ENCODE peak calls at places on chromosome X, in five cellular contexts. B is brain microvascular endothelial cell, C is left ventricle myocardium inferior, D is Peyer's patch, O is caudate nucleus. G is an unnamed sample.

GRCh38 chrX:107935664-107936433 is 46.3 kb downstream of the TEX13B start:
- DNase-seq in D (no peak), B (peak; percentile 1), O (peak; percentile 40), C (no peak), G (peak; percentile 12)

GRCh38 chrX:2320580-2321327 is 180.0 kb downstream of the DHRSX start:
- DNase-seq in O (no peak), D (no peak), C (peak; percentile 67), B (no peak), G (peak; percentile 58)

GRCh38 chrX:110021180-110022022 is 18.5 kb downstream of the TMEM164 start:
- DNase-seq in D (no peak), C (peak; percentile 19), B (peak; percentile 12), O (no peak), G (peak; percentile 72)

GRCh38 chrX:96407043-96407442 is 277.6 kb upstream of the DIAPH2 start:
- DNase-seq in D (peak; percentile 42), B (peak; percentile 38), O (no peak), C (peak; percentile 14), G (peak; percentile 55)

GRCh38 chrX:38052096-38052495 is 45.7 kb downstream of the SYTL5 start:
- DNase-seq in O (no peak), B (peak; percentile 74), C (no peak), D (no peak), G (peak; percentile 83)

GRCh38 chrX:19361701-19362100 is 18.0 kb downstream of the PDHA1 start:
- DNase-seq in C (no peak), B (no peak), O (no peak), D (no peak), G (no peak)

GRCh38 chrX:104306180-104306579 is 51.4 kb upstream of the ESX1 start:
- DNase-seq in O (no peak), D (no peak), C (no peak), B (no peak), G (no peak)

GRCh38 chrX:139720136-139720535 is 12.2 kb upstream of the MCF2 start:
- DNase-seq in D (no peak), C (no peak), B (peak; percentile 37), O (no peak), G (peak; percentile 1)

GRCh38 chrX:47112316-47112954 is 32.1 kb downstream of the NDUFB11 start:
- DNase-seq in B (no peak), D (peak; percentile 48), O (peak; percentile 33), C (no peak), G (no peak)

GRCh38 chrX:19245711-19246269 is 97.9 kb upstream of the PDHA1 start:
- DNase-seq in B (no peak), D (no peak), O (no peak), C (no peak), G (no peak)

GRCh38 chrX:155966876-155967275 is 30.6 kb upstream of the IL9R start:
- DNase-seq in D (no peak), O (no peak), C (no peak), B (no peak), G (peak; percentile 32)

GRCh38 chrX:129013574-129013973 is 509.7 kb downstream of the SMARCA1 start:
- DNase-seq in D (no peak), O (no peak), B (no peak), C (no peak), G (no peak)

GRCh38 chrX:138874271-138874670 is 162.8 kb upstream of the FGF13 start:
- DNase-seq in O (no peak), D (no peak), C (no peak), B (no peak), G (no peak)

GRCh38 chrX:152405561-152405960 is 45.6 kb downstream of the GABRA3 start:
- DNase-seq in D (no peak), C (no peak), B (no peak), O (no peak), G (no peak)

GRCh38 chrX:3939967-3940610 is 226.6 kb upstream of the PRKX start:
- DNase-seq in O (no peak), D (no peak), B (peak; percentile 3), C (no peak), G (peak; percentile 37)

GRCh38 chrX:115957862-115958490 is 212.6 kb upstream of the AGTR2 start:
- DNase-seq in B (no peak), D (no peak), O (no peak), C (no peak), G (no peak)

GRCh38 chrX:143854006-143854405 is 29.9 kb upstream of the UBE2NL start:
- DNase-seq in B (peak; percentile 3), C (no peak), O (no peak), D (no peak), G (peak; percentile 63)

GRCh38 chrX:56783996-56784620 is 55.1 kb downstream of the NBDY start:
- DNase-seq in B (no peak), C (no peak), O (no peak), D (peak; percentile 5), G (no peak)

DNA sequence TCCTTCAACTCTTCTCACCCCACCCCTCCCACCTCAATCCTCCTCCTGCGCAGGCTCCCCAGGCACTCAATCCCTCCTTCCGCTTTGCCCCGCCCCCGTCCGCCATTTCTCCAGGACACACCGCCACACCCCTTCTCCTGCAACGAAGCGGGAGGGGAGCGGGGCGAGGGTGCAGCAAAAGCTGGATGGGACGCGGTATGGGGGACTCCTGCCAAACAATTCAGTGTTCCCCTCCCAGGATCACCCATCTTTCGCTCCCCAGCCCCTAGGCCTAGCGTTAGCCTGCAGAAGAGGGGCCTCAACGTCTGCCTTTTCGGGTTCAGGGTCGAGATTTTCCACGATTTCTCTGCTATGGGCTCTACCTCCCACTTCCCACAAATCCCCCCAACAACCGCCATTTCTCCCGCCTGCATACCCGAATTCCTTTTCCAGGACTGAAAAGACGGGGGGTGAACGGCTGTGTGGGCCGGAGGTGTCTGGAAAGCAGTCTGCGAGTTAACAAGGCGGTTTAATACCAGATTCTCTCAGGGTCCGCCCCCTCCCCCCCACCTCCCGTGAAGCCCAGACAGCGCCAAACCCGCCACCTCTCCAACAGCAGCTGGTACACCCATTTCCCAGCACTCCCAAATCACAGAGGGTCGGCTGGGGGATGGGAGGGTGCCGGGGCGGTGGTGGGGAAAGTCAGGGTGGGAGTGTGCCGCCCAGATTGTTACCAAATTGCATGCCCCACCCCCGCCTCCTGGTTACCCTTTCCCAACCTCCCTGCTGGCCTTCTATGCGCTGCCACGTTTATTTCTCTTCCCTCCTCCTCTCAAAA is 781 bp downstream of the ARMCX2 start:
- DNase-seq in C (peak; percentile 77), D (peak; percentile 68), O (peak; percentile 70), B (peak; percentile 47), G (peak; percentile 76)
- H3K27ac ChIP-seq in C (peak overlapping the region; percentile 70), D (peak overlapping the region; percentile 63), O (peak overlapping the region; percentile 59), B (no peak overlapping the region), G (peak overlapping the region; percentile 76)

DNA sequence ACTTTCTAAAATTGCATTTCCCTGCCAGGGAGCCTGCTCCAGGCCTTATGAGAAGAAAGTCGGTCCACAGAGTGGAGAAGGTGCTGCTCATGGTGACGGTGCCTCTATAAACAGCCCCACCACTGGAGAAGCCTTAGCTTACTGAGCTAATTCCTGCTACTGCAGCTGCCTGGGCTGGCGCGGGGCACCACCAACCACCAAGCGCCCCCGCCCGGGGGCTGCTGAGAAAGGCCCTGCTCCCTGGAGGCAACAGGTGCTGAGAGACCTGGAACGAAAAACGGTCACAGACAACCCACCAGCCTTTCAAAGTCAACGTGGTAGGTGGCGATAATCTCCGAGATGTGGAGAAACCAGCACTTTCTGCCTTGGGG is 2.9 kb downstream of the HCFC1 start:
- DNase-seq in C (no peak), D (no peak), B (no peak), O (no peak), G (peak; percentile 53)
- H3K27ac ChIP-seq in C (peak overlapping the region; percentile 76), D (peak overlapping the region; percentile 99), B (no peak overlapping the region), O (peak overlapping the region; percentile 98), G (peak overlapping the region; percentile 100)

GRCh38 chrX:15320297-15320696 is 4.9 kb upstream of the ASB11 start:
- DNase-seq in D (no peak), O (no peak), C (no peak), B (no peak), G (no peak)

GRCh38 chrX:15322472-15322871 is 7.0 kb upstream of the ASB11 start:
- DNase-seq in C (no peak), O (no peak), B (no peak), D (no peak), G (no peak)

GRCh38 chrX:15315509-15315908 is at the start of gene ASB11:
- DNase-seq in O (no peak), C (no peak), D (no peak), B (no peak), G (no peak)

GRCh38 chrX:15319075-15319474 is 3.6 kb upstream of the ASB11 start:
- DNase-seq in C (no peak), D (no peak), B (no peak), O (no peak), G (no peak)

DNA sequence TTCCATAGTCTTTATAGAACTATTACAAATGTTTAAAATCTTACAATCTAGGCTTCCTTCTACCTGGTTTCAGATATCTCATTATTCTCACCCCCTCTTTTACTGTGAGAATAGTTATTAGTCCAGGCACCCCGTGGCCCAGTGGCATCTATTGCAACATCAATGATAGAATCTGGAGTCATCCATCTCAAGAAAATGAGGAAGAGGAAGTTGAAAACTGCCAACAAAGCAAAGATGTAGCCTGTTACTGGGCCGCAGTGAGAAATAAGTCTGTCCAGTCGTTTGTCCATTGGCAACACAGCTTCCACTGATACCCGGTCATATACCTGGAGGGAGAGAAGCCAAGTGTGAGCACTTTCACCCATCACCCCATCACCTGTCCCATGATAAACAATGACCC is 6.0 kb upstream of the ASB11 start:
- DNase-seq in C (no peak), B (no peak), O (no peak), D (no peak), G (no peak)
- H3K27ac ChIP-seq in C (peak overlapping the region; percentile 61), B (no peak overlapping the region), O (peak overlapping the region; percentile 83), D (no peak overlapping the region), G (no peak overlapping the region)

GRCh38 chrX:13028871-13029336 is 15.5 kb downstream of the FAM9C start:
- DNase-seq in D (no peak), B (peak; percentile 23), C (no peak), O (no peak), G (no peak)

GRCh38 chrX:13026877-13027652 is 17.4 kb downstream of the FAM9C start:
- DNase-seq in B (no peak), O (no peak), D (no peak), C (no peak), G (no peak)

GRCh38 chrX:13023526-13024469 is 20.6 kb downstream of the FAM9C start:
- DNase-seq in O (no peak), C (no peak), D (no peak), B (no peak), G (no peak)

GRCh38 chrX:13022926-13023325 is 21.5 kb downstream of the FAM9C start:
- DNase-seq in C (no peak), B (no peak), D (no peak), O (no peak), G (no peak)

DNA sequence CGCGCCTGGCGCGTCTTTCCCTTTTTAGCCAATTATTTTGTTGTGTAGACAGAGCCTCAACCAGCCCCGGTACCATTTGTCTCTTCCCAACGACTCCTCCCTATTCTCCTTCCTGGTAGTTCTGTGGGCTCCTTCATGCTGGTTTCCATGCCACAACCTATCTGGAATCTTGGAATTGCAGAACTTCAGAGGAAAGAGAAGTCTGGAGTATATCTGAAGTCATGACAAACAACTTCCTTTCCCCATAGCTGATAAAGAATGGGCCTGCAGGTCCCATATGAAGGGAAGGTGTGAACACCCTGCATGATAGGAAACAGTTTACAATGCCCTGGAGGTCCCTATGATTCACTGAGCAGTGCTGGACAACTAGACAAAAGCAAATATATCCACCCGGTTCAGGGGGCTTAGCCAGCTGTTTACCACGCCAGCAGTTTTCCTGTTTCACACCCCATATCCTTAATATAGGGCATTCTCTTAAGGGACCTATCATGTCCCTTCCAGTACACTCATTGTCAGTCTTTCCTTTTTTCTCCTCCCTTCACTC is 19.4 kb downstream of the FAM9C start:
- DNase-seq in B (no peak), O (no peak), C (no peak), D (no peak), G (no peak)
- H3K27ac ChIP-seq in B (no peak overlapping the region), O (no peak overlapping the region), C (peak overlapping the region; percentile 36), D (no peak overlapping the region), G (no peak overlapping the region)